ENCODE peak calls at places on chromosomes 4 and X, in seven cellular contexts. One of them, this sample, is unnamed.

GRCh38 chr4:8871417-8872401 is at the start of gene HMX1:
- DNase-seq in endodermal cell: peak; percentile 91
- DNase-seq in GM23248: peak; percentile 37
- DNase-seq in IMR-90: no peak
- DNase-seq in PC-3: no peak
- DNase-seq in right cardiac atrium: peak; percentile 73
- DNase-seq in ovary: no peak
- DNase-seq in this sample: peak; percentile 19

GRCh38 chr4:54090804-54091623 is 8.9 kb upstream of the GSX2 start:
- DNase-seq in endodermal cell: peak; percentile 62
- DNase-seq in GM23248: peak; percentile 80
- DNase-seq in IMR-90: peak; percentile 33
- DNase-seq in PC-3: peak; percentile 61
- DNase-seq in right cardiac atrium: peak; percentile 87
- DNase-seq in ovary: no peak
- DNase-seq in this sample: peak; percentile 45

GRCh38 chr4:81465668-81466357 is 5.9 kb downstream of the RASGEF1B start:
- DNase-seq in endodermal cell: no peak
- DNase-seq in GM23248: no peak
- DNase-seq in IMR-90: no peak
- DNase-seq in PC-3: no peak
- DNase-seq in right cardiac atrium: no peak
- DNase-seq in ovary: no peak
- DNase-seq in this sample: no peak

GRCh38 chr4:12644261-12644660 is 839.9 kb downstream of the RAB28 start:
- DNase-seq in endodermal cell: no peak
- DNase-seq in GM23248: no peak
- DNase-seq in IMR-90: no peak
- DNase-seq in PC-3: no peak
- DNase-seq in right cardiac atrium: no peak
- DNase-seq in ovary: no peak
- DNase-seq in this sample: no peak

GRCh38 chrX:136209016-136209738 is 42.0 kb downstream of the MAP7D3 start:
- DNase-seq in endodermal cell: peak; percentile 76
- DNase-seq in GM23248: peak; percentile 72
- DNase-seq in IMR-90: peak; percentile 56
- DNase-seq in PC-3: peak; percentile 50
- DNase-seq in right cardiac atrium: peak; percentile 84
- DNase-seq in ovary: peak; percentile 71
- DNase-seq in this sample: peak; percentile 38

GRCh38 chr4:127214001-127214400 is 418.8 kb upstream of the INTU start:
- DNase-seq in endodermal cell: no peak
- DNase-seq in GM23248: no peak
- DNase-seq in IMR-90: no peak
- DNase-seq in PC-3: no peak
- DNase-seq in right cardiac atrium: peak; percentile 58
- DNase-seq in ovary: no peak
- DNase-seq in this sample: no peak

GRCh38 chrX:45852884-45853283 is 652.2 kb upstream of the DIPK2B start:
- DNase-seq in endodermal cell: no peak
- DNase-seq in GM23248: peak; percentile 55
- DNase-seq in IMR-90: no peak
- DNase-seq in PC-3: peak; percentile 54
- DNase-seq in right cardiac atrium: no peak
- DNase-seq in ovary: no peak
- DNase-seq in this sample: no peak

GRCh38 chr4:663046-663437 is 11.0 kb downstream of the ATP5ME start:
- DNase-seq in endodermal cell: no peak
- DNase-seq in GM23248: no peak
- DNase-seq in IMR-90: no peak
- DNase-seq in PC-3: no peak
- DNase-seq in right cardiac atrium: no peak
- DNase-seq in ovary: no peak
- DNase-seq in this sample: no peak

GRCh38 chr4:73415807-73416238 is 11.7 kb downstream of the ALB start:
- DNase-seq in endodermal cell: no peak
- DNase-seq in GM23248: no peak
- DNase-seq in IMR-90: no peak
- DNase-seq in PC-3: no peak
- DNase-seq in right cardiac atrium: no peak
- DNase-seq in ovary: no peak
- DNase-seq in this sample: no peak

GRCh38 chr4:24211821-24212220 is 322.0 kb upstream of the PPARGC1A start:
- DNase-seq in endodermal cell: no peak
- DNase-seq in GM23248: peak; percentile 85
- DNase-seq in IMR-90: peak; percentile 85
- DNase-seq in PC-3: no peak
- DNase-seq in right cardiac atrium: no peak
- DNase-seq in ovary: no peak
- DNase-seq in this sample: no peak

DNA sequence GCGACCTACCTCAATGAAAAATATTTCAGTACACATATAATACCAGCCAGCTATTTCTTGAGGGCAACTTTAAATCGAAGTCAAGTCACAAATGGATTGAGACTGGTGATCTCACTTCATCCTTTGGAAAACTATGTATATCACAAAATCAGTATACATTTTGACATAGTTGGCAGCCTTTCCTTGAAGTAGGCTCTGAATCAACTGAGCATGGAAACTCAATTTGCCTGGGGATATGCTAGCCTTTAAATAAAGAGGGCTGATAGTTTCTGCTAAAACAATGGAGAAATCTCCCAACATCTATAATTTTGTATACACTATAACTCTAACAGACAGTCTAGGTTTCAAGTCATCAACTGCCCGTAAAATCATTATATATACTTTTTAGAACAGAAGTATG is 282.8 kb upstream of the TENM3 start:
- DNase-seq in endodermal cell: no peak
- DNase-seq in GM23248: no peak
- DNase-seq in IMR-90: no peak
- DNase-seq in PC-3: no peak
- DNase-seq in right cardiac atrium: no peak
- DNase-seq in ovary: no peak
- DNase-seq in this sample: no peak
- H3K4me1 ChIP-seq in endodermal cell: no peaks in the 10 kb centered on the region
- H3K4me1 ChIP-seq in GM23248: peaks cover 23% of the 10 kb centered on the region
- H3K4me1 ChIP-seq in IMR-90: peaks cover 7% of the 10 kb centered on the region
- H3K4me1 ChIP-seq in PC-3: no peaks in the 10 kb centered on the region
- H3K4me1 ChIP-seq in right cardiac atrium: no peaks in the 10 kb centered on the region
- H3K4me1 ChIP-seq in ovary: no peaks in the 10 kb centered on the region
- H3K4me1 ChIP-seq in this sample: peaks cover 9% of the 10 kb centered on the region

GRCh38 chrX:16825306-16826035 is 39.2 kb downstream of the TXLNG start:
- DNase-seq in endodermal cell: no peak
- DNase-seq in GM23248: peak; percentile 69
- DNase-seq in IMR-90: peak; percentile 42
- DNase-seq in PC-3: peak; percentile 51
- DNase-seq in right cardiac atrium: no peak
- DNase-seq in ovary: no peak
- DNase-seq in this sample: no peak

GRCh38 chrX:16819634-16820033 is 33.4 kb downstream of the TXLNG start:
- DNase-seq in endodermal cell: no peak
- DNase-seq in GM23248: no peak
- DNase-seq in IMR-90: no peak
- DNase-seq in PC-3: no peak
- DNase-seq in right cardiac atrium: no peak
- DNase-seq in ovary: no peak
- DNase-seq in this sample: no peak

GRCh38 chrX:16827225-16827624 is 41.0 kb downstream of the TXLNG start:
- DNase-seq in endodermal cell: no peak
- DNase-seq in GM23248: peak; percentile 41
- DNase-seq in IMR-90: peak; percentile 65
- DNase-seq in PC-3: no peak
- DNase-seq in right cardiac atrium: no peak
- DNase-seq in ovary: no peak
- DNase-seq in this sample: no peak

GRCh38 chrX:16826207-16826606 is 39.9 kb downstream of the TXLNG start:
- DNase-seq in endodermal cell: no peak
- DNase-seq in GM23248: peak; percentile 57
- DNase-seq in IMR-90: peak; percentile 74
- DNase-seq in PC-3: peak; percentile 54
- DNase-seq in right cardiac atrium: no peak
- DNase-seq in ovary: no peak
- DNase-seq in this sample: no peak

GRCh38 chrX:16822723-16823122 is 36.5 kb downstream of the TXLNG start:
- DNase-seq in endodermal cell: no peak
- DNase-seq in GM23248: peak; percentile 82
- DNase-seq in IMR-90: peak; percentile 79
- DNase-seq in PC-3: peak; percentile 76
- DNase-seq in right cardiac atrium: no peak
- DNase-seq in ovary: no peak
- DNase-seq in this sample: no peak
- H3K27ac ChIP-seq in endodermal cell: no peak overlapping the region
- H3K27ac ChIP-seq in GM23248: peak overlapping the region; percentile 97
- H3K27ac ChIP-seq in IMR-90: no peak overlapping the region
- H3K27ac ChIP-seq in PC-3: peak overlapping the region; percentile 80
- H3K27ac ChIP-seq in right cardiac atrium: no peak overlapping the region
- H3K27ac ChIP-seq in ovary: no peak overlapping the region
- H3K27ac ChIP-seq in this sample: no peak overlapping the region

GRCh38 chr4:143359794-143360193 is 23.1 kb downstream of the GAB1 start:
- DNase-seq in endodermal cell: no peak
- DNase-seq in GM23248: no peak
- DNase-seq in IMR-90: no peak
- DNase-seq in PC-3: no peak
- DNase-seq in right cardiac atrium: no peak
- DNase-seq in ovary: no peak
- DNase-seq in this sample: no peak
- H3K4me1 ChIP-seq in endodermal cell: peaks cover 3% of the 10 kb centered on the region
- H3K4me1 ChIP-seq in GM23248: peaks cover 38% of the 10 kb centered on the region
- H3K4me1 ChIP-seq in IMR-90: peaks cover 20% of the 10 kb centered on the region
- H3K4me1 ChIP-seq in PC-3: peaks cover 50% of the 10 kb centered on the region
- H3K4me1 ChIP-seq in right cardiac atrium: peaks cover 7% of the 10 kb centered on the region
- H3K4me1 ChIP-seq in ovary: peaks cover 25% of the 10 kb centered on the region
- H3K4me1 ChIP-seq in this sample: no peaks in the 10 kb centered on the region

DNA sequence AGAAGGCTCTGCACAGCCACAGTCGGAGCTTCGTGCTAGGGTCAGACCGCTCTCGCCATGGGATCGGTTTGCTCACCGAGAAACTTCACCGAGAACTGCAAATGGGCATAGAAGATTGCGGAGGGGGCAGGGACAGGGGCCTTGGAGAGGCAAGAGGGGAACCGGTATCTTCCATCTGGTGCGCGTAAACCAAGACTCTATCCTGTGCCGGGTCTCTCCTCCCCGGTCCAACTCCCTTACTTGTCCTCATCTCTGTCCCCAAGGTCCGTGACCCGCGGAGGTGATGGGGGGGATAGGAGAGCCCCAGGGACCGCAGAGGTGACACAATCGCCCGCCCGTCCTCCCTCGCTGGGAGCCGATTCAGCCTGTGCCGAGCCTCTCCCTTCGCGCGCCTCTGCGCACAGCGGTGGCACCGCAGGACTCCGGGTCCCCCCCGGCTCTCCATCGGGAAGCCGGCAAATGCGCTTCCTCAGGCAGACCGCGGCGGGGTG is 960 bp downstream of the SCD5 start:
- DNase-seq in endodermal cell: peak; percentile 81
- DNase-seq in GM23248: peak; percentile 64
- DNase-seq in IMR-90: peak; percentile 34
- DNase-seq in PC-3: no peak
- DNase-seq in right cardiac atrium: peak; percentile 75
- DNase-seq in ovary: peak; percentile 53
- DNase-seq in this sample: peak; percentile 25
- H3K27ac ChIP-seq in endodermal cell: no peak overlapping the region
- H3K27ac ChIP-seq in GM23248: no peak overlapping the region
- H3K27ac ChIP-seq in IMR-90: no peak overlapping the region
- H3K27ac ChIP-seq in PC-3: no peak overlapping the region
- H3K27ac ChIP-seq in right cardiac atrium: no peak overlapping the region
- H3K27ac ChIP-seq in ovary: peak overlapping the region; percentile 86
- H3K27ac ChIP-seq in this sample: peak overlapping the region; percentile 48

GRCh38 chr4:184344435-184344834 is 126.8 kb upstream of the ENPP6 start:
- DNase-seq in endodermal cell: no peak
- DNase-seq in GM23248: no peak
- DNase-seq in IMR-90: no peak
- DNase-seq in PC-3: no peak
- DNase-seq in right cardiac atrium: no peak
- DNase-seq in ovary: no peak
- DNase-seq in this sample: no peak
- H3K4me1 ChIP-seq in endodermal cell: peaks cover 12% of the 10 kb centered on the region
- H3K4me1 ChIP-seq in GM23248: no peaks in the 10 kb centered on the region
- H3K4me1 ChIP-seq in IMR-90: peaks cover 23% of the 10 kb centered on the region
- H3K4me1 ChIP-seq in PC-3: peaks cover 17% of the 10 kb centered on the region
- H3K4me1 ChIP-seq in right cardiac atrium: peaks cover 26% of the 10 kb centered on the region
- H3K4me1 ChIP-seq in ovary: peaks cover 23% of the 10 kb centered on the region
- H3K4me1 ChIP-seq in this sample: peaks cover 69% of the 10 kb centered on the region

GRCh38 chrX:153725832-153726285 is 1.2 kb downstream of the ABCD1 start:
- DNase-seq in endodermal cell: no peak
- DNase-seq in GM23248: peak; percentile 36
- DNase-seq in IMR-90: no peak
- DNase-seq in PC-3: peak; percentile 12
- DNase-seq in right cardiac atrium: peak; percentile 67
- DNase-seq in ovary: no peak
- DNase-seq in this sample: no peak
- H3K27ac ChIP-seq in endodermal cell: peak overlapping the region; percentile 92
- H3K27ac ChIP-seq in GM23248: peak overlapping the region; percentile 72
- H3K27ac ChIP-seq in IMR-90: peak overlapping the region; percentile 71
- H3K27ac ChIP-seq in PC-3: peak overlapping the region; percentile 79
- H3K27ac ChIP-seq in right cardiac atrium: peak overlapping the region; percentile 92
- H3K27ac ChIP-seq in ovary: peak overlapping the region; percentile 75
- H3K27ac ChIP-seq in this sample: peak overlapping the region; percentile 93

DNA sequence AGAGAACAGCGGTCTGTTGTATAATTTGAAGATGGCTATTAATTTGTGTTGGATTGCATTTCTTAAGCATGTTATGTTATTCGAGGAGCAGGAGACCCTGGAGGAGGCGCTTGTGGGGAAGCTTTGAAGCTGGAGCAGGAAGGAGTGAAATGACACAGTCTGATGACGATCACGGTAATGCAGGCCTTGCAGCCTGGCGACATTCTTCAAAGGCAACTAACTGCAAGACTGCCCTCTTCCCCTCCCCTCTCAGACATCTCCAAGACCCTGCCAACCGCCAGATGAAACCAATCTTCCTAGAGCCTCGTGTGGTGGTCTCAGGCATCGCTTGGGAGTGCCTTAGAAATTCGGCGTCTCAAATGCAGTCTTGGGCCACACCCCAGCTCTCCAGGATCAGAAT is 16.1 kb downstream of the CLCN4 start:
- DNase-seq in endodermal cell: no peak
- DNase-seq in GM23248: peak; percentile 7
- DNase-seq in IMR-90: peak; percentile 30
- DNase-seq in PC-3: no peak
- DNase-seq in right cardiac atrium: no peak
- DNase-seq in ovary: no peak
- DNase-seq in this sample: no peak
- H3K4me1 ChIP-seq in endodermal cell: no peaks in the 10 kb centered on the region
- H3K4me1 ChIP-seq in GM23248: peaks cover 5% of the 10 kb centered on the region
- H3K4me1 ChIP-seq in IMR-90: peaks cover 14% of the 10 kb centered on the region
- H3K4me1 ChIP-seq in PC-3: no peaks in the 10 kb centered on the region
- H3K4me1 ChIP-seq in right cardiac atrium: peaks cover 12% of the 10 kb centered on the region
- H3K4me1 ChIP-seq in ovary: peaks cover 13% of the 10 kb centered on the region
- H3K4me1 ChIP-seq in this sample: peaks cover 23% of the 10 kb centered on the region

This sample was measured in left ventricle myocardium inferior.